ENCODE peak calls at places on chromosomes 4 and X, in four cellular contexts. F is K562, H is GM12878, U is H1. I is an unnamed sample.
A peak's percentile ranks its signal among the peaks of the same experiment; 100 is the strongest.

GRCh38 chr4:150769235-150769634 is 187.3 kb downstream of the MAB21L2 start:
- DNase-seq in U (no peak), F (peak; percentile 16), H (no peak), I (peak; percentile 74)

GRCh38 chrX:38641197-38641596 is 79.9 kb downstream of the TSPAN7 start:
- DNase-seq in H (no peak), F (peak; percentile 26), U (no peak), I (no peak)

GRCh38 chrX:66680451-66680850 is 41.6 kb upstream of the EDA2R start:
- DNase-seq in H (no peak), F (no peak), U (no peak), I (no peak)

GRCh38 chr4:185534850-185535761 is at the start of gene PDLIM3:
- DNase-seq in F (peak; percentile 70), U (peak; percentile 79), H (no peak), I (peak; percentile 12)

GRCh38 chr4:126916626-126917140 is 716.1 kb upstream of the INTU start:
- DNase-seq in F (peak; percentile 47), H (no peak), U (no peak), I (no peak)

GRCh38 chr4:10115657-10116624 is 658 bp downstream of the WDR1 start:
- DNase-seq in F (peak; percentile 83), H (peak; percentile 23), U (peak; percentile 71), I (peak; percentile 28)

GRCh38 chr4:52789774-52790173 is 38.5 kb upstream of the ERVMER34-1 start:
- DNase-seq in F (no peak), U (no peak), H (no peak), I (no peak)

GRCh38 chr4:158827475-158828085 is 58.8 kb downstream of the FNIP2 start:
- DNase-seq in U (no peak), H (no peak), F (no peak), I (no peak)

GRCh38 chr4:3257691-3258482 is 8.9 kb downstream of the MSANTD1 start:
- DNase-seq in F (no peak), H (peak; percentile 7), U (no peak), I (no peak)

GRCh38 chr4:152815078-152815477 is 35.3 kb downstream of the ARFIP1 start:
- DNase-seq in F (no peak), U (no peak), H (no peak), I (no peak)

GRCh38 chr4:20565075-20565721 is 135.1 kb upstream of the PACRGL start:
- DNase-seq in U (no peak), F (no peak), H (no peak), I (no peak)

GRCh38 chrX:30702736-30703135 is 49.5 kb downstream of the GK start:
- DNase-seq in U (no peak), H (no peak), F (no peak), I (no peak)
- TF ChIP-seq EGR1 in U (no peak), H (no peak), F (no peak), I (no peak)

DNA sequence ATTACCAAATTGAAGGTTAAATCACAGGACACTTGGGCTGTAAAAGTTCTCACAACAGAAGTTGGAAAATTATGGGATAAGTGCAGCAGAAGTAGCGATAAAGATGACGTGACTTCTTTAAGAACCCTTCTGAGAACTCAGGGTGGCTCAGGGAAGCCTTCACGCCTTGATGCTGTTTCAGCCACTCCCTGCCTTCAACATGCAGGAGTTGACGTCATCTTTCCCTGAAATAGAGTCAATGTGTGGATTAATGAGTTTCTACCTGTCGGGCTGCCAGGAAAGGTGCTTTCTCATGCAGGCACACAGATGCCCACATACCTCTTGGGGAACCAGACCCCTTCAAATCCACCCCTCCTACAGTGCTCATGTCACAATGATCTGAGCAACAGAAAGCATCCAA is 10.8 kb upstream of the GPM6B start:
- DNase-seq in U (no peak), F (no peak), H (no peak), I (no peak)
- TF ChIP-seq ZNF274 in U (no peak), F (no peak), H (no peak), I (no peak)

DNA sequence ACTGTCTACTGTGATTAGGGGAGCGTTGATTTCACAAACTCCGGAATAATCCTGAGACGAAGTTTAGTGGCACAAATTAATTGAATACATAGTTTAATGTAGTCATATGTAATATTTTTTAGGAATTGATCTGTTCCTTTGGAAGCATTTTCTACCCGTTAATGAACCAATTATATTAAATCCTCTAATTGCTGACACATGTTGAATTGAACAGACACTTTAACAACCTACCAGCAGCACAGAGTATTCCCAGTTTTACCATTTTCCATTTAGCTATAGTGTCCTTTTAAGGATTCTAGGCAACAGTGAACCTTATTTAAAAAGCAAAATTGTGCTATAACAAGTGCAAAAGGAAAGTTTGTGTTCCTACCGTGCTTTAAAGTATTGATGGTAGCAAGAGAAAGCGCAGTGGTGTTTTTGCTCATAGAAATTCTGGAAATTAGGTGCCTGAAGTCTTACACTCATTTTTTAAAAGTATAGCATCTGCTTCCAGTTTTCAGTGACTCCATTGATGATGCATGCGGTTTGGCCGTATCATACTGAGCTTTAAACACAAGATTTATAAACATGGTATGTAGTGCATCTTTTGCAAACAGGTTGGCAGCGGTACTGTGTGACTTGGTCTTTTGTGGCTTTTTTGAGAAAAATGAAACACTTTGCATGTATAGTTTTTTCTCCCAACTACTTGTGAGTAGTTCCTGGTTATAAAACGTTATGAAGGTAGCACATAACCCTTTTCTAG is 1.8 kb downstream of the DDX3X start:
- DNase-seq in F (no peak), H (no peak), U (no peak), I (no peak)
- TF ChIP-seq EGR1 in F (no peak), H (no peak), U (no peak), I (no peak)

DNA sequence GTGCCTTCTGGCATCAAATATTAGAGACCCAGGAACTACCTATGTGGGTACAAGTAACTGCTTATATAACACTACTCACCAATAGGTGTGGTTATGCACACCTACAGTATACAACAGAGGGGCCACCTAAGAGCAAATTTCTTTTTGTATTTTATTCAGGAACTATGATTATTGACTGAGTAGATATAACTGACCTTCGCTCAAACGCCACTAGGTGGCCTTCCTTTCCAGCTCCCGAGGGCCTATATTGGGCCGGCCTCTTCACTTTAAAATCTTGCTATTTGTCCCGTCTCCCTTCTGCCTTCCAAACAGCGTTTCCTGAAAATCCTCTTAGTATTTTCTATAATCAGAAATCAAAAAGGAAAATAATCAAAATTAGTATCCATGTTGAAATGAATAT is 19.9 kb upstream of the PABPC5 start:
- DNase-seq in F (peak; percentile 1), H (no peak), U (no peak), I (no peak)
- TF ChIP-seq ZNF274 in F (no peak), H (no peak), U (no peak), I (no peak)

GRCh38 chr4:77309496-77309895 is 152.5 kb downstream of the CCNG2 start:
- DNase-seq in U (no peak), H (no peak), F (no peak), I (no peak)

GRCh38 chr4:77310931-77311330 is 153.9 kb downstream of the CCNG2 start:
- DNase-seq in F (no peak), H (no peak), U (no peak), I (no peak)

GRCh38 chr4:77305766-77306165 is 148.8 kb downstream of the CCNG2 start:
- DNase-seq in F (no peak), U (no peak), H (no peak), I (no peak)

GRCh38 chr4:77306496-77306895 is 149.5 kb downstream of the CCNG2 start:
- DNase-seq in H (no peak), F (no peak), U (no peak), I (no peak)

GRCh38 chr4:77308843-77309242 is 151.8 kb downstream of the CCNG2 start:
- DNase-seq in U (no peak), H (no peak), F (peak; percentile 43), I (peak; percentile 10)
- TF ChIP-seq EGR1 in U (no peak), H (no peak), F (no peak), I (no peak)

GRCh38 chrX:40153335-40154221 is 55.8 kb upstream of the BCOR start:
- DNase-seq in H (no peak), U (peak; percentile 51), F (peak; percentile 64), I (no peak)
- TF ChIP-seq ZNF274 in H (no peak), U (no peak), F (no peak), I (no peak)

GRCh38 chr4:95249402-95250043 is 299.2 kb downstream of the UNC5C start:
- DNase-seq in F (peak; percentile 67), H (no peak), U (no peak), I (no peak)
- TF ChIP-seq EGR1 in F (no peak), H (no peak), U (no peak), I (no peak)

DNA sequence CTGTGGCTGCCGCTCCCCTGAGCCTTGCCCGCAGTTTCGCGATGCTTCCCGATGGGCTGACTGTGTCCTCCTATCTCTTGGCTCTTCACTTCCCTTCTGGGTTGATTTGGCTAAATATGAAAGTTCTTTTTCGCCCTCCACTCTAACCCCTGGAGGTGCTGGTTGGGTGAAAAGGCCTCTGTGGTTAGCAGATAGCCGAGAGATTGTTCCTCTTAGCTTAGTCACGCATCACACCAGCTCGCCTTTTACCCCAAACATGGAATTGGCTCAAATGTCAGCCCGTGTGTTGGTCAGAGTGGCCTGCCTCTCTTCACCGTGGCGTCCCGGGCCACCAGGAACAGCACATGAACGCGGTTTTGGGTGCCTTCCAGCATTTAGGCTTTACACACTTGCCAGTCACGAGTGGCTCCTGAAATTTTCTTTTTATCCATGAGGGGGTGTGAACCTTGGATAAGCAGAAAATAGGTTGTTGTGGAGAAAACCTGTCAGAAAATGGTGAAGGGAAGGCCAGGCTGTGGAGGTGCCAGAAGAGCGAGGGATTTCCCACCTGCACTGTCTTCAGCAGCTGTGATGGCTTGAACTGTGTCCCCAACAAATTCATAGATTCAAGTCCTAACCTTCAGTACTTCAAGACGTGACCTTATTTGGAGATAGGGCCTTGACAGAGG is 8.9 kb downstream of the CLCN4 start:
- DNase-seq in H (no peak), U (no peak), F (peak; percentile 63), I (no peak)
- TF ChIP-seq ZNF274 in H (no peak), U (no peak), F (no peak), I (no peak)

GRCh38 chr4:7721984-7722551 is 217.6 kb downstream of the AFAP1 start:
- DNase-seq in U (no peak), F (peak; percentile 27), H (no peak), I (no peak)
- TF ChIP-seq EGR1 in U (no peak), F (no peak), H (no peak), I (no peak)

GRCh38 chr4:132763465-132763864 is 385.6 kb upstream of the PCDH10 start:
- DNase-seq in F (no peak), U (no peak), H (no peak), I (no peak)
- TF ChIP-seq ZNF274 in F (no peak), U (no peak), H (no peak), I (no peak)